ENCODE peak calls at places on chromosome 11, in nine cellular contexts. E, T, W, R, B, D, G, N and M are unnamed samples.

GRCh38 chr11:73177380-73178091 is 35.4 kb upstream of the FCHSD2 start:
- DNase-seq in T (peak), E (no peak), R (peak), B (no peak), W (no peak), G (no peak), N (peak), D (no peak), M (no peak)

GRCh38 chr11:117457031-117457785 is 129.6 kb downstream of the CEP164 start:
- DNase-seq in G (no peak), E (no peak), R (no peak), N (no peak), D (no peak), W (no peak), B (no peak), T (no peak), M (no peak)

GRCh38 chr11:118606844-118607228 is 579 bp upstream of the PHLDB1 start:
- DNase-seq in T (no peak), E (no peak), R (no peak), N (no peak), D (no peak), B (no peak), G (no peak), W (no peak), M (no peak)

GRCh38 chr11:10943968-10944367 is 86.1 kb upstream of the ZBED5 start:
- DNase-seq in D (no peak), W (peak), E (no peak), T (no peak), G (no peak), R (peak), B (no peak), N (no peak), M (no peak)

GRCh38 chr11:10114593-10115404 is 179.2 kb downstream of the SBF2 start:
- DNase-seq in E (no peak), T (no peak), N (no peak), W (no peak), B (peak), D (no peak), R (no peak), G (no peak), M (no peak)

GRCh38 chr11:47394322-47395224 is 13.8 kb upstream of the SLC39A13 start:
- DNase-seq in T (no peak), N (peak), G (no peak), W (peak), E (peak), B (peak), D (peak), R (no peak), M (no peak)

GRCh38 chr11:78961186-78961782 is 386.6 kb upstream of the NARS2 start:
- DNase-seq in D (no peak), T (peak), G (no peak), N (peak), W (no peak), R (peak), E (no peak), B (peak), M (no peak)

GRCh38 chr11:29063630-29064361 is 953.0 kb downstream of the KCNA4 start:
- DNase-seq in E (no peak), R (peak), G (no peak), W (no peak), T (no peak), B (no peak), N (no peak), D (no peak), M (no peak)

GRCh38 chr11:45374632-45375031 is 88.5 kb upstream of the SYT13 start:
- DNase-seq in E (no peak), D (no peak), B (no peak), W (no peak), N (no peak), G (no peak), T (no peak), R (no peak), M (no peak)

GRCh38 chr11:129896062-129896461 is 684 bp upstream of the NFRKB start:
- DNase-seq in W (no peak), R (no peak), N (peak), D (no peak), E (no peak), B (no peak), G (no peak), T (no peak), M (no peak)

GRCh38 chr11:118565062-118565461 is 669 bp downstream of the IFT46 start:
- DNase-seq in D (no peak), B (no peak), W (no peak), R (peak), E (no peak), G (no peak), T (peak), N (no peak), M (no peak)

GRCh38 chr11:46838501-46838900 is 7.6 kb downstream of the CKAP5 start:
- DNase-seq in D (no peak), W (no peak), R (no peak), E (no peak), B (no peak), T (no peak), N (no peak), G (no peak), M (no peak)

GRCh38 chr11:129283141-129283540 is 91.0 kb upstream of the ARHGAP32 start:
- DNase-seq in W (no peak), E (no peak), B (no peak), T (peak), D (no peak), R (peak), G (no peak), N (no peak), M (no peak)

GRCh38 chr11:65643971-65644370 is 6.1 kb downstream of the SIPA1 start:
- DNase-seq in E (no peak), W (no peak), B (no peak), R (peak), D (no peak), T (peak), G (no peak), N (no peak), M (no peak)

GRCh38 chr11:121225402-121225801 is 67.2 kb upstream of the SC5D start:
- DNase-seq in B (no peak), R (no peak), W (no peak), G (no peak), D (no peak), E (no peak), T (no peak), N (no peak), M (no peak)

GRCh38 chr11:122751298-122752070 is 86.8 kb upstream of the CRTAM start:
- DNase-seq in W (no peak), B (peak), G (no peak), T (peak), R (no peak), N (no peak), E (no peak), D (no peak), M (no peak)

GRCh38 chr11:118142081-118142480 is 10.5 kb downstream of the SCN4B start:
- DNase-seq in G (no peak), D (no peak), B (no peak), T (peak), R (peak), W (no peak), N (no peak), E (no peak), M (no peak)

GRCh38 chr11:59556883-59557205 is 45.5 kb downstream of the OR4D9 start:
- DNase-seq in T (no peak), D (no peak), W (peak), N (no peak), E (no peak), G (no peak), B (no peak), R (peak), M (no peak)

GRCh38 chr11:87128372-87128771 is 90.6 kb downstream of the TMEM135 start:
- DNase-seq in G (no peak), W (no peak), D (no peak), B (no peak), N (no peak), E (no peak), T (no peak), R (no peak), M (no peak)

GRCh38 chr11:113725411-113725810 is 19.3 kb upstream of the TMPRSS5 start:
- DNase-seq in W (no peak), R (peak), G (no peak), N (no peak), D (no peak), E (no peak), B (no peak), T (no peak), M (no peak)

GRCh38 chr11:17745032-17745772 is 10.6 kb downstream of the KCNC1 start:
- DNase-seq in T (no peak), R (no peak), W (no peak), B (no peak), G (no peak), D (peak), E (no peak), N (no peak), M (no peak)

GRCh38 chr11:117859713-117860112 is 16.7 kb downstream of the FXYD6 start:
- DNase-seq in N (no peak), E (no peak), G (no peak), D (no peak), R (no peak), B (no peak), T (no peak), W (no peak), M (no peak)

GRCh38 chr11:69339041-69339733 is 45.2 kb downstream of the MYEOV start:
- DNase-seq in E (no peak), B (no peak), W (no peak), T (no peak), G (no peak), D (no peak), R (no peak), N (no peak), M (no peak)

GRCh38 chr11:116232364-116232801 is 540.4 kb downstream of the BUD13 start:
- DNase-seq in W (no peak), G (no peak), N (no peak), R (no peak), T (no peak), B (no peak), D (no peak), E (no peak), M (no peak)

GRCh38 chr11:1728281-1728680 is 22.1 kb downstream of the IFITM10 start:
- DNase-seq in W (no peak), R (no peak), E (no peak), G (no peak), B (no peak), D (no peak), N (no peak), T (no peak), M (no peak)

GRCh38 chr11:5210376-5210885 is 9.9 kb upstream of the OR51V1 start:
- DNase-seq in R (no peak), T (no peak), B (no peak), D (no peak), W (no peak), N (no peak), E (no peak), G (no peak), M (no peak)

GRCh38 chr11:94511932-94512781 is at the start of gene C11orf97:
- DNase-seq in G (no peak), T (peak), N (peak), E (no peak), B (peak), R (peak), W (peak), D (peak), M (no peak)
- TF ChIP-seq CTCF in G (no peak), T (no peak), N (no peak), E (no peak), B (no peak), R (peak), W (no peak), D (no peak), M (no peak)

GRCh38 chr11:126791446-126791845 is 209.1 kb downstream of the KIRREL3 start:
- DNase-seq in T (no peak), E (no peak), G (no peak), N (no peak), D (no peak), B (no peak), R (no peak), W (no peak), M (no peak)
- TF ChIP-seq CTCF in T (no peak), E (no peak), G (peak), N (no peak), D (no peak), B (no peak), R (no peak), W (peak), M (no peak)

DNA sequence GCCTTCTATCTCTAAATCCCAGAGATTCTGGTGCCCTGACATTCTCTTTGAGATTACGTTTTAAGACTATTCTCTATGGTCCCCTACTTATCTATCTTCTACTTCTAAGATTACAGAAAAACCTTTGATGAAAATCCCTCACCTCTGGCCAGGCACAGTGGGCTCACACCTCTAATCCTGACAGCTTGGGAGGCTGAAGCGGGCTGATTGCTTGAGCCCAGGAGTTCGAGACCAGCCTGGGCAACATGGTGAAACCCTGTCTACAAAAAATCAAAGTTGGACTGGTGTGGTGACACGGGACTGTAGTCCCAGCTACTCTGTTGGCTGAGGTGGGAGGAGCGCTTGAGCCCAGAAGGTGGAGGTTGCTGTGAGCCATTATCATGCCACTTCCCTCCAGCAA is 14.4 kb downstream of the NUP98 start:
- DNase-seq in T (no peak), G (no peak), B (no peak), W (no peak), R (no peak), N (no peak), E (no peak), D (no peak), M (no peak)
- TF ChIP-seq CTCF in T (no peak), G (no peak), B (no peak), W (no peak), R (no peak), N (no peak), E (no peak), D (no peak), M (no peak)

DNA sequence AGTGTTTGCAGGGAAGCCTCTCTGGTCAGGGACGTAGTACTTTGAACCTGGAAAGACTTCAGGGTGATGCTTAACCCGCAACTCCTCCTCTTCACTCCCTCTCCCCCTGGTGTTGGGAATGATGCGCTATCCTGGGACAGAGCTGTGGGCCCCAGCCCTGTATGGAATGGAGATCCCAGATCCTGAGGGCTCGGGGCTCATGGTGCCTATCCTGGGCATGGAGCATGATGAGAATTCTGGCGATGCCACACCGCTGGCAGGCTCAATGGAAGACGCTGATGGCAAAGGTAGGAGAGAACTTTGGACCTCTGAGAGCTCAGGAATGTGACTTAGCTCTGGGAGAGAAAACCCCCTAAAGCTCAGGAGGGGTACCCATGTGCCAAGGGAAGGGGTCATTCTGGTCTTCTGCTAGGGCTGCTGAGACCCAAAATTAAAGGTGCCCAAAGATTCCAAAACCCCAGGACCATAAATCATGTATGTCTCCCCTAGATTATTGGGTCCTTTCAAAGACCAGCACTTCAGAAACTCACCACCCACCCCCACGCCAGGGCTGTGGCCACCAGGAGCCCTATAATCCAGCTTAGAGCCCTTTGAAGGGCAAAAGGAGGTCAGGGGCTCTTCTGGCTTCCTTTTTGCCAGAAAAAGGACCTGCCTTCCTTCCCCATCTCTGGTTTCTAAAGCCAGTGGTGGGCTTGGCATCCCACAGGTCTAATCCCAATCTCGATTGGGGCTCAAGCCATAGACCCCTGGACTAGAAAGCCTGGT is 52.5 kb downstream of the BTG4 start:
- DNase-seq in E (no peak), W (no peak), T (no peak), G (no peak), D (no peak), N (no peak), B (no peak), R (no peak), M (no peak)
- TF ChIP-seq CTCF in E (no peak), W (peak), T (no peak), G (peak), D (no peak), N (no peak), B (no peak), R (peak), M (no peak)